ENCODE peak calls at places on chromosomes 6 and 20, in seven cellular contexts. R is tibial nerve, B is right lobe of liver, J is thyroid gland, F is lower leg skin, P is heart left ventricle, A is uterus. Y is an unnamed sample.

GRCh38 chr20:24909086-24909780 is 39.8 kb upstream of the CST7 start:
- DNase-seq in R (no peak), B (no peak), J (no peak), F (no peak), P (no peak), A (no peak), Y (no peak)

GRCh38 chr6:55913213-55914195 is 38.1 kb upstream of the BMP5 start:
- DNase-seq in R (peak), B (no peak), J (no peak), F (no peak), P (no peak), A (no peak), Y (no peak)

GRCh38 chr6:53837875-53838806 is 43.3 kb downstream of the LRRC1 start:
- DNase-seq in R (no peak), B (no peak), J (peak), F (no peak), P (no peak), A (peak), Y (no peak)

GRCh38 chr6:124512431-124512830 is 449.8 kb upstream of the RNF217 start:
- DNase-seq in R (no peak), B (no peak), J (no peak), F (no peak), P (no peak), A (no peak), Y (no peak)

GRCh38 chr6:75643173-75643572 is 41.5 kb downstream of the SENP6 start:
- DNase-seq in R (no peak), B (no peak), J (no peak), F (no peak), P (no peak), A (no peak), Y (no peak)

GRCh38 chr6:37137881-37138568 is 31.9 kb upstream of the PIM1 start:
- DNase-seq in R (no peak), B (no peak), J (no peak), F (no peak), P (no peak), A (no peak), Y (no peak)

GRCh38 chr20:57167971-57168693 is 98.3 kb downstream of the BMP7 start:
- DNase-seq in R (no peak), B (no peak), J (peak), F (no peak), P (no peak), A (no peak), Y (no peak)

GRCh38 chr20:25044660-25045342 is 13.1 kb downstream of the ACSS1 start:
- DNase-seq in R (no peak), B (peak), J (peak), F (peak), P (peak), A (no peak), Y (peak)

GRCh38 chr20:56820984-56821383 is 191.9 kb downstream of the TFAP2C start:
- DNase-seq in R (no peak), B (no peak), J (no peak), F (no peak), P (no peak), A (no peak), Y (no peak)

GRCh38 chr6:105453968-105454367 is 51.1 kb upstream of the PREP start:
- DNase-seq in R (no peak), B (no peak), J (no peak), F (no peak), P (no peak), A (no peak), Y (no peak)

GRCh38 chr6:150622941-150623874 is 23.5 kb downstream of the PLEKHG1 start:
- DNase-seq in R (no peak), B (no peak), J (no peak), F (no peak), P (no peak), A (no peak), Y (no peak)

GRCh38 chr20:36407196-36407733 is 101.1 kb downstream of the DLGAP4 start:
- DNase-seq in R (no peak), B (no peak), J (no peak), F (no peak), P (no peak), A (no peak), Y (no peak)

GRCh38 chr6:160030103-160030502 is 61.2 kb downstream of the IGF2R start:
- DNase-seq in R (peak), B (peak), J (peak), F (peak), P (peak), A (peak), Y (peak)

GRCh38 chr6:27288136-27289044 is 23.7 kb downstream of the POM121L2 start:
- DNase-seq in R (no peak), B (no peak), J (no peak), F (no peak), P (no peak), A (no peak), Y (no peak)

GRCh38 chr6:56959094-56959493 is 4.2 kb downstream of the BEND6 start:
- DNase-seq in R (no peak), B (no peak), J (no peak), F (no peak), P (no peak), A (no peak), Y (no peak)

GRCh38 chr20:59850018-59850641 is 83.3 kb downstream of the SYCP2 start:
- DNase-seq in R (no peak), B (no peak), J (no peak), F (no peak), P (no peak), A (no peak), Y (no peak)

GRCh38 chr6:16056263-16056870 is 72.5 kb upstream of the MYLIP start:
- DNase-seq in R (no peak), B (no peak), J (no peak), F (no peak), P (no peak), A (no peak), Y (no peak)

GRCh38 chr6:131813991-131814390 is 6.2 kb downstream of the ENPP1 start:
- DNase-seq in R (no peak), B (no peak), J (no peak), F (no peak), P (no peak), A (no peak), Y (no peak)

GRCh38 chr20:54067606-54068174 is 2.7 kb downstream of the BCAS1 start:
- DNase-seq in R (no peak), B (peak), J (peak), F (no peak), P (no peak), A (no peak), Y (peak)

GRCh38 chr20:37071481-37071911 is 24.3 kb downstream of the RBL1 start:
- DNase-seq in R (no peak), B (no peak), J (no peak), F (peak), P (no peak), A (no peak), Y (peak)

GRCh38 chr20:51128198-51128597 is 105.3 kb upstream of the KCNG1 start:
- DNase-seq in R (no peak), B (no peak), J (no peak), F (no peak), P (no peak), A (no peak), Y (no peak)

GRCh38 chr6:151284431-151285060 is 44.8 kb downstream of the AKAP12 start:
- DNase-seq in R (no peak), B (no peak), J (no peak), F (no peak), P (no peak), A (no peak), Y (no peak)

GRCh38 chr20:57629976-57630525 is 9.8 kb upstream of the ZBP1 start:
- DNase-seq in R (no peak), B (no peak), J (no peak), F (peak), P (no peak), A (no peak), Y (peak)

GRCh38 chr6:170177383-170178265 is 113.3 kb downstream of the DLL1 start:
- DNase-seq in R (no peak), B (peak), J (no peak), F (peak), P (no peak), A (peak), Y (no peak)

GRCh38 chr20:9147553-9148024 is 78.7 kb downstream of the PLCB4 start:
- DNase-seq in R (no peak), B (no peak), J (no peak), F (no peak), P (no peak), A (no peak), Y (no peak)

GRCh38 chr6:106534564-106534982 is 94.7 kb downstream of the RTN4IP1 start:
- DNase-seq in R (no peak), B (no peak), J (no peak), F (no peak), P (no peak), A (no peak), Y (no peak)

GRCh38 chr6:29722773-29723665 is at the start of gene HLA-F:
- DNase-seq in R (peak), B (peak), J (peak), F (peak), P (peak), A (peak), Y (peak)

GRCh38 chr6:27532820-27533538 is 60.1 kb upstream of the ZNF184 start:
- DNase-seq in R (no peak), B (no peak), J (no peak), F (no peak), P (no peak), A (no peak), Y (no peak)

GRCh38 chr6:42177514-42178364 is 4.6 kb downstream of the GUCA1A start:
- DNase-seq in R (no peak), B (no peak), J (no peak), F (no peak), P (peak), A (no peak), Y (no peak)

GRCh38 chr6:14074723-14075503 is 42.7 kb upstream of the CD83 start:
- DNase-seq in R (no peak), B (no peak), J (no peak), F (no peak), P (no peak), A (no peak), Y (no peak)

GRCh38 chr6:6987749-6988148 is 120.0 kb upstream of the RREB1 start:
- DNase-seq in R (no peak), B (no peak), J (no peak), F (no peak), P (no peak), A (no peak), Y (no peak)
- H3K4me3 ChIP-seq in R (no peak), B (no peak), J (no peak), F (no peak), P (no peak), A (no peak), Y (no peak)

DNA sequence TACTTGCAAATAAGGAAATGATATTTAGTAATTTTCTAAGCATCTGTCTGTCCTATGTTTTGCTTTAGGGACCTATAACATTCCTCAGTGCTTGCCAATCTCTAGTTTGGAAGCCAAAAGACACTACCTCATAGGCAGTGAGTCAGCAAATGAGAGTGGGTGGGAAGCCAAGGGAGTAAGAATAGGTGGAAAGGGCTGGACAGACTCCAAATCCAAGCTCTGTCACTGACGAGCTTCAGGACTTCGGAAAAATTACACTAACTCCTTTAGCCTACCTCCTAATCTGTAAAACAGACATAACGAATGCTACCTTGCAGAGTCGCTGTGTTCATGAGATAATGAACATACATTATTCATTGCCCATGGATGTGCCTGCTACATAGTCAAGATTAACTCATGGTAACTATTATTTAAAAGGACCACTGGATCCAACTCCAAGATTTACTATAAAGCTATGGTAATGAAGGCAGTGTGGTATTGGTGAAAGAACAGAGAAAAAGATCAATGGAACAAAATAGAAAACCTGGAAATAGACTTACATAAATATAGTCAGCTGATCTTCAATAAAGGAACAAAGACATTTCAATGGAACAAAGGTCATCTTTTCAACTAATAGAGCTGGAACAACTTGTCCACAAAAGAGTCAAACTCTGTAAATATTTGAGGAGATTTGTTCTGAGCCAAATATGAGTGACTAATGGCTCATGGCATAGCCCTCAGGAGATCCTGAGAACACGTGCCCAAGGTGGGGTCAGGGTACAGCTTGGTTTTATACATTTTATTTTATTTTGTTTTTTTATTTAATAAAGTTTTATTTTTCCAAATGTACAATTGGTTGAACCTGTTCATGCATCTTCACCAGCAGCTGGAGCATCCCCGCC is 64.1 kb downstream of the FAM50B start:
- DNase-seq in R (peak), B (no peak), J (peak), F (peak), P (peak), A (peak), Y (peak)
- TF ChIP-seq POLR2A in R (no peak), B (no peak), J (peak), F (no peak), P (no peak), A (no peak), Y (no peak)

DNA sequence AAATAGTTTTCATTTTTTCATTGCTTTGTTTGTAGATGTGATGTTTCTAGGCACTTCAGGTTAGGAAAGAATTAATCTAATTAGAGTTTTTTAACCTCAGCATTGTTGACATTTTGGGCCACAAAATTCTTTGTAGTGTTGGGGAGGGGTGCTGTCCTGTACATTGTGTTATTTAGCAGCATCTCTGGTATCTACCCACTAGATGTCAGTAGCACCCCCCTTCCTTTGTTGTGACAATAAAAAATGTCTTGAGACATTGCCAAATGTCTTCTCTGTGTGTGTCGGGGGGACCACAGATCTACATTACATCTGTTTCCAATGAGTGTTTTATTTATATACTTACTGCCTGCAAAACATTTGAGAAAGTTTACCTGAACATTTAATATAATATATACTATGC is 45.6 kb downstream of the EYA4 start:
- DNase-seq in R (no peak), B (no peak), J (no peak), F (no peak), P (no peak), A (no peak), Y (no peak)
- TF ChIP-seq CTCF in R (no peak), B (peak), J (no peak), F (no peak), P (peak), A (no peak), Y (no peak)

GRCh38 chr6:31308845-31309175 is 36.9 kb upstream of the HLA-C start:
- DNase-seq in R (no peak), B (no peak), J (no peak), F (no peak), P (no peak), A (no peak), Y (no peak)

GRCh38 chr6:31305674-31306219 is 33.9 kb upstream of the HLA-C start:
- DNase-seq in R (no peak), B (no peak), J (no peak), F (no peak), P (no peak), A (no peak), Y (no peak)

GRCh38 chr6:31304683-31305082 is 32.8 kb upstream of the HLA-C start:
- DNase-seq in R (no peak), B (no peak), J (no peak), F (no peak), P (no peak), A (no peak), Y (no peak)

GRCh38 chr6:31307669-31308049 is 35.8 kb upstream of the HLA-C start:
- DNase-seq in R (no peak), B (no peak), J (no peak), F (no peak), P (no peak), A (no peak), Y (no peak)

GRCh38 chr6:31308050-31308844 is 36.4 kb upstream of the HLA-C start:
- DNase-seq in R (no peak), B (peak), J (peak), F (no peak), P (no peak), A (no peak), Y (peak)
- H3K4me3 ChIP-seq in R (peak), B (peak), J (peak), F (no peak), P (peak), A (peak), Y (peak)

DNA sequence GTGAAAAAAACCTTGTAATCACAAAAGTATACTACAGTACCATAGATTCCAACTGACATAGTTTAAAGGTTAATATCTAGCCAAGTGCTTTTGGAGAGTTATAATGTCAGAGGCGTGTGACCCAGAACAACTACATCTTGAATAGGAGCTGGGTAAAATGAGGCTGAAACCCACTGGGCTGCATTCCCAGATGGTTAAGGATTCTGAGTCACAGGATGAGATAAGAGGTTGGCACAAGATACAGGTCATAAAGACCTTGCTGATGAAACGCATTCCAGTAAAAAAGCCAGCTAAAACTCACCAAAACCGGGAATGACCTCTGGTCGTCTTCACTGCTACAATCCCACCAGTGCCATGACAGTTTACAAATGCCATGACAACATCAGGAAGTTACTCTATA is 22.4 kb upstream of the KIAA0408 start:
- DNase-seq in R (no peak), B (no peak), J (no peak), F (no peak), P (no peak), A (no peak), Y (no peak)
- TF ChIP-seq POLR2A in R (no peak), B (no peak), J (no peak), F (no peak), P (no peak), A (no peak), Y (no peak)

GRCh38 chr20:13898012-13898612 is 92.3 kb downstream of the SEL1L2 start:
- DNase-seq in R (no peak), B (no peak), J (no peak), F (no peak), P (no peak), A (no peak), Y (no peak)
- TF ChIP-seq CTCF in R (no peak), B (peak), J (no peak), F (no peak), P (peak), A (no peak), Y (no peak)

GRCh38 chr6:157128235-157128761 is 195.0 kb downstream of the TMEM242 start:
- DNase-seq in R (no peak), B (no peak), J (no peak), F (no peak), P (no peak), A (no peak), Y (no peak)
- H3K4me3 ChIP-seq in R (no peak), B (no peak), J (no peak), F (no peak), P (no peak), A (no peak), Y (no peak)

GRCh38 chr6:33203443-33204164 is 851 bp upstream of the HSD17B8 start:
- DNase-seq in R (no peak), B (no peak), J (no peak), F (no peak), P (no peak), A (no peak), Y (no peak)

GRCh38 chr6:33206027-33206863 is 1.8 kb downstream of the HSD17B8 start:
- DNase-seq in R (no peak), B (no peak), J (no peak), F (peak), P (no peak), A (no peak), Y (no peak)

GRCh38 chr6:33204165-33204414 is 365 bp upstream of the HSD17B8 start:
- DNase-seq in R (no peak), B (no peak), J (no peak), F (no peak), P (no peak), A (no peak), Y (no peak)

GRCh38 chr6:33205172-33206026 is 944 bp downstream of the HSD17B8 start:
- DNase-seq in R (no peak), B (no peak), J (no peak), F (peak), P (no peak), A (no peak), Y (no peak)

GRCh38 chr6:33204415-33205171 is at the start of gene HSD17B8:
- DNase-seq in R (peak), B (peak), J (peak), F (peak), P (peak), A (peak), Y (peak)
- TF ChIP-seq POLR2A in R (peak), B (peak), J (peak), F (no peak), P (no peak), A (peak), Y (peak)